ENCODE peak calls at places on chromosomes 16 and 17, in five cellular contexts. C is stimulated activated CD4-positive, alpha-beta T cell treated with anti-CD3 and anti-CD28 coated beads, Interleukin-4, amount 100 ng/mL, for 4 hours; Z is AG09309; W is uterus; M is substantia nigra. F is an unnamed sample.

GRCh38 chr16:2752035-2752849 is at the start of gene SRRM2:
- DNase-seq in C (peak), Z (peak), W (peak), M (peak), F (peak)

GRCh38 chr16:31092330-31092729 is 2.3 kb downstream of the VKORC1 start:
- DNase-seq in C (no peak), W (no peak), Z (peak), M (no peak), F (no peak)

GRCh38 chr17:35942588-35943186 is 826 bp downstream of the LYZL6 start:
- DNase-seq in M (no peak), C (no peak), Z (no peak), W (no peak), F (no peak)

GRCh38 chr16:71367243-71367976 is 8.9 kb downstream of the CALB2 start:
- DNase-seq in C (peak), Z (no peak), M (peak), W (no peak), F (no peak)

GRCh38 chr17:57032343-57032742 is 52.7 kb upstream of the AKAP1 start:
- DNase-seq in M (no peak), Z (no peak), C (no peak), W (no peak), F (no peak)

GRCh38 chr17:55585629-55586028 is 74.4 kb upstream of the SMIM36 start:
- DNase-seq in W (no peak), M (no peak), C (no peak), Z (no peak), F (no peak)

GRCh38 chr16:77364770-77365169 is 70.1 kb downstream of the ADAMTS18 start:
- DNase-seq in W (no peak), M (no peak), Z (no peak), C (no peak), F (no peak)

GRCh38 chr17:10135539-10136257 is 62.7 kb downstream of the GAS7 start:
- DNase-seq in Z (no peak), C (no peak), W (peak), M (no peak), F (no peak)

GRCh38 chr17:81037026-81037782 is 2.3 kb downstream of the BAIAP2 start:
- DNase-seq in C (no peak), W (no peak), M (no peak), Z (no peak), F (no peak)

F was measured in skeletal muscle cell.